ENCODE peak calls at places on chromosomes 7 and 10, in nine cellular contexts. E is fibroblast of lung; D is AG04450; X is lower lobe of right lung; U is cardiac muscle cell; G is neuronal stem cell; Q is heart left ventricle; Z is effector memory CD4-positive, alpha-beta T cell; L is right atrium auricular region. W is an unnamed sample.

GRCh38 chr10:104139221-104139620 is 17.2 kb downstream of the SFR1 start:
- DNase-seq in L (no peak), D (no peak), Z (no peak), X (no peak), E (peak; percentile 28), G (no peak), U (no peak), Q (no peak), W (peak; percentile 17)

GRCh38 chr10:11106621-11107374 is 89.1 kb downstream of the CELF2 start:
- DNase-seq in X (no peak), G (no peak), Z (no peak), L (no peak), U (no peak), Q (no peak), E (no peak), D (no peak), W (no peak)

GRCh38 chr7:101739757-101740398 is 77.5 kb upstream of the CUX1 start:
- DNase-seq in Q (no peak), Z (no peak), X (no peak), E (no peak), D (no peak), U (no peak), L (no peak), G (no peak), W (peak; percentile 37)

GRCh38 chr10:48475943-48476278 is 129.0 kb downstream of the ARHGAP22 start:
- DNase-seq in E (no peak), L (peak; percentile 42), X (no peak), Z (no peak), U (no peak), D (no peak), Q (no peak), G (no peak), W (no peak)

GRCh38 chr7:87517136-87517805 is 41.8 kb upstream of the ABCB4 start:
- DNase-seq in X (no peak), L (no peak), D (no peak), Q (no peak), G (no peak), Z (no peak), U (no peak), E (no peak), W (no peak)

GRCh38 chr7:29445736-29446135 is 117.9 kb upstream of the PRR15 start:
- DNase-seq in L (no peak), G (no peak), Z (no peak), U (no peak), E (no peak), X (no peak), D (no peak), Q (no peak), W (no peak)

GRCh38 chr7:87570178-87570577 is 30.5 kb downstream of the ABCB1 start:
- DNase-seq in X (no peak), Z (no peak), L (no peak), Q (no peak), D (peak; percentile 74), U (no peak), G (no peak), E (peak; percentile 77), W (no peak)

GRCh38 chr10:98087309-98087708 is 47.1 kb upstream of the R3HCC1L start:
- DNase-seq in Q (no peak), E (no peak), Z (no peak), D (no peak), L (no peak), U (peak; percentile 43), G (no peak), X (no peak), W (no peak)

GRCh38 chr7:107020400-107020799 is 24.1 kb upstream of the PRKAR2B start:
- DNase-seq in Z (no peak), L (no peak), Q (no peak), X (no peak), E (no peak), U (no peak), D (no peak), G (no peak), W (no peak)

GRCh38 chr7:47282790-47283496 is 299.0 kb downstream of the TNS3 start:
- DNase-seq in L (no peak), X (no peak), G (no peak), E (no peak), Q (no peak), D (no peak), U (no peak), Z (no peak), W (no peak)

GRCh38 chr7:150381096-150381495 is 2.0 kb downstream of the ZNF775 start:
- DNase-seq in U (no peak), Z (no peak), Q (no peak), G (no peak), D (no peak), X (no peak), L (no peak), E (no peak), W (peak; percentile 58)

GRCh38 chr7:55515569-55516279 is 56.6 kb downstream of the VOPP1 start:
- DNase-seq in Z (no peak), Q (no peak), E (no peak), D (no peak), U (peak; percentile 62), L (no peak), X (no peak), G (no peak), W (no peak)

GRCh38 chr7:125316451-125316850 is 386.8 kb upstream of the POT1 start:
- DNase-seq in Q (no peak), D (no peak), E (no peak), U (peak; percentile 83), Z (no peak), X (no peak), G (peak; percentile 35), L (no peak), W (peak; percentile 22)
- H3K4me3 ChIP-seq in Q (no peak overlapping the region), D (no peak overlapping the region), E (no peak overlapping the region), U (no peak overlapping the region), Z (no peak overlapping the region), X (no peak overlapping the region), G (no peak overlapping the region), L (no peak overlapping the region), W (no peak overlapping the region)

DNA sequence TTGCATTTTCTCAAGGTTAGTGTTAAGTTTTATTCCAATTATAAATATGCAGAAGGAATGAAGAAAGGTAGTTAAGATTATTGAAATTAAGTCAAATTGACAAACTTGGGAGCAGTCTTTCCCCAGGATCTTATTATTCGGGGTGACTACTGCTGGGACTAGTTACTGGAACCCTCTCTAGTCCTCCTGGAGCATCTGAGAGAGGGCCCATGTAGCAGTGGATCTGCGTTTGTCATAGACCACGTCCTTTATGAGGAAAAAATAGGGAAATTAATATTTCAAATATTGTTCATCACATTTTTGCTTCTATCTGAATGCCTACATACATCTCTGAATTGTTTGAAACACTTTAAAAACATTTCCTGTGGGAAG is 41.0 kb downstream of the CNPY1 start:
- DNase-seq in X (no peak), G (no peak), U (no peak), L (no peak), Z (no peak), E (no peak), Q (no peak), D (no peak), W (no peak)
- H3K27me3 ChIP-seq in X (peaks cover 95% of the 10 kb centered on the region), G (no peaks in the 10 kb centered on the region), U (peaks cover 100% of the 10 kb centered on the region), L (peaks cover 21% of the 10 kb centered on the region), Z (peaks cover 61% of the 10 kb centered on the region), E (peaks cover 22% of the 10 kb centered on the region), Q (peaks cover 97% of the 10 kb centered on the region), D (peaks cover 42% of the 10 kb centered on the region), W (peaks cover 80% of the 10 kb centered on the region)

GRCh38 chr7:95180-95862 is 97.0 kb upstream of the FAM20C start:
- DNase-seq in L (no peak), E (no peak), X (no peak), U (no peak), G (no peak), Z (no peak), Q (no peak), D (peak; percentile 23), W (no peak)
- H3K4me3 ChIP-seq in L (no peak overlapping the region), E (no peak overlapping the region), X (no peak overlapping the region), U (no peak overlapping the region), G (no peak overlapping the region), Z (no peak overlapping the region), Q (no peak overlapping the region), D (no peak overlapping the region), W (peak overlapping the region; percentile 10)

DNA sequence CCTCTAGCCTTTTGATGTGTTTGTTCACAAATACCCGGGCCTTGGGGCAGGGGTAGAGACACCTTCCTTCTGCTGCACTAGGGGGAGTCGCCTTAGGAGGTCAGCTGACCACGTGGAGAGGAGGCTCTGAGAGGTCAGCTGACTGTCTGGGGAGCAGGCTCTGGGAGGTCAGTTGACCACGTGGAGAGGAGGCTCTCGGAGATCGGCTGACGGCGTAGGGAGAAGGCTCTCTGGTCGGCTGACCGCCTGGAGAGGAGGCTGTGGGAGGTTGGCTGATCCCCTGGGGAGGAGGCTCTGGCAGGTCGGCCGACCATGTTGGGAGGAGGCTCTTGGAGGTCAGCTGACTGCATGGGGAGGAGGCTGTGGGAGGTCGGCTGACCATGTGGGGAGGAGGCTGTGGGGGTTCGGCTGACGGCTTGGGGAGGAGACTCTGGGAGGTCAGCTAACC is 59.6 kb upstream of the LYZL1 start:
- DNase-seq in D (no peak), G (no peak), X (no peak), E (no peak), Z (no peak), L (no peak), U (no peak), Q (no peak), W (no peak)
- H3K27me3 ChIP-seq in D (peaks cover 22% of the 10 kb centered on the region), G (no peaks in the 10 kb centered on the region), X (peaks cover 4% of the 10 kb centered on the region), E (peaks cover 2% of the 10 kb centered on the region), Z (peaks cover 3% of the 10 kb centered on the region), L (no peaks in the 10 kb centered on the region), U (no peaks in the 10 kb centered on the region), Q (peaks cover 3% of the 10 kb centered on the region), W (no peaks in the 10 kb centered on the region)